ENCODE peak calls at places on chromosomes 5 and 9, in five cellular contexts. One of them, this sample, is unnamed.

GRCh38 chr9:20552874-20553624 is 69.2 kb downstream of the MLLT3 start:
- DNase-seq in fibroblast of the aortic adventitia: peak; percentile 43
- DNase-seq in hippocampal formation: no peak
- DNase-seq in H7: no peak
- DNase-seq in neural crest cell: no peak
- DNase-seq in this sample: no peak

GRCh38 chr5:154385236-154385512 is 60.6 kb upstream of the SAP30L start:
- DNase-seq in fibroblast of the aortic adventitia: no peak
- DNase-seq in hippocampal formation: no peak
- DNase-seq in H7: no peak
- DNase-seq in neural crest cell: no peak
- DNase-seq in this sample: no peak

GRCh38 chr5:150105898-150106615 is 19.7 kb upstream of the CSF1R start:
- DNase-seq in fibroblast of the aortic adventitia: no peak
- DNase-seq in hippocampal formation: no peak
- DNase-seq in H7: peak; percentile 7
- DNase-seq in neural crest cell: no peak
- DNase-seq in this sample: no peak

GRCh38 chr5:15587941-15588340 is 88.0 kb downstream of the FBXL7 start:
- DNase-seq in fibroblast of the aortic adventitia: peak; percentile 73
- DNase-seq in hippocampal formation: no peak
- DNase-seq in H7: no peak
- DNase-seq in neural crest cell: no peak
- DNase-seq in this sample: peak; percentile 8

GRCh38 chr5:670396-671270 is 22.5 kb downstream of the TPPP start:
- DNase-seq in fibroblast of the aortic adventitia: no peak
- DNase-seq in hippocampal formation: no peak
- DNase-seq in H7: peak; percentile 69
- DNase-seq in neural crest cell: no peak
- DNase-seq in this sample: no peak

GRCh38 chr9:116175616-116176015 is 22.0 kb downstream of the PAPPA start:
- DNase-seq in fibroblast of the aortic adventitia: no peak
- DNase-seq in hippocampal formation: no peak
- DNase-seq in H7: no peak
- DNase-seq in neural crest cell: no peak
- DNase-seq in this sample: no peak

GRCh38 chr5:10442581-10442980 is 902 bp downstream of the ROPN1L start:
- DNase-seq in fibroblast of the aortic adventitia: no peak
- DNase-seq in hippocampal formation: no peak
- DNase-seq in H7: peak; percentile 18
- DNase-seq in neural crest cell: no peak
- DNase-seq in this sample: no peak

GRCh38 chr5:17156463-17156862 is 61.0 kb upstream of the BASP1 start:
- DNase-seq in fibroblast of the aortic adventitia: no peak
- DNase-seq in hippocampal formation: no peak
- DNase-seq in H7: no peak
- DNase-seq in neural crest cell: no peak
- DNase-seq in this sample: no peak

GRCh38 chr5:149408252-149409099 is 29.4 kb upstream of the IL17B start:
- DNase-seq in fibroblast of the aortic adventitia: no peak
- DNase-seq in hippocampal formation: no peak
- DNase-seq in H7: no peak
- DNase-seq in neural crest cell: no peak
- DNase-seq in this sample: no peak

GRCh38 chr9:129712595-129713524 is 40.0 kb downstream of the PTGES start:
- DNase-seq in fibroblast of the aortic adventitia: peak; percentile 84
- DNase-seq in hippocampal formation: peak; percentile 52
- DNase-seq in H7: peak; percentile 70
- DNase-seq in neural crest cell: no peak
- DNase-seq in this sample: no peak

GRCh38 chr5:95777441-95777840 is 45.1 kb downstream of the GLRX start:
- DNase-seq in fibroblast of the aortic adventitia: no peak
- DNase-seq in hippocampal formation: no peak
- DNase-seq in H7: no peak
- DNase-seq in neural crest cell: no peak
- DNase-seq in this sample: no peak

GRCh38 chr9:122218885-122219855 is 9.6 kb downstream of the LHX6 start:
- DNase-seq in fibroblast of the aortic adventitia: peak; percentile 22
- DNase-seq in hippocampal formation: no peak
- DNase-seq in H7: peak; percentile 79
- DNase-seq in neural crest cell: no peak
- DNase-seq in this sample: no peak

GRCh38 chr5:79961731-79962579 is 29.1 kb downstream of the MTX3 start:
- DNase-seq in fibroblast of the aortic adventitia: no peak
- DNase-seq in hippocampal formation: no peak
- DNase-seq in H7: no peak
- DNase-seq in neural crest cell: no peak
- DNase-seq in this sample: no peak

GRCh38 chr9:107269681-107270080 is 13.4 kb upstream of the RAD23B start:
- DNase-seq in fibroblast of the aortic adventitia: peak; percentile 61
- DNase-seq in hippocampal formation: no peak
- DNase-seq in H7: no peak
- DNase-seq in neural crest cell: no peak
- DNase-seq in this sample: no peak

GRCh38 chr9:22452415-22453010 is 5.9 kb downstream of the DMRTA1 start:
- DNase-seq in fibroblast of the aortic adventitia: peak; percentile 60
- DNase-seq in hippocampal formation: no peak
- DNase-seq in H7: no peak
- DNase-seq in neural crest cell: peak; percentile 19
- DNase-seq in this sample: no peak

GRCh38 chr5:36494756-36495637 is 111.4 kb upstream of the SLC1A3 start:
- DNase-seq in fibroblast of the aortic adventitia: peak; percentile 64
- DNase-seq in hippocampal formation: peak; percentile 30
- DNase-seq in H7: no peak
- DNase-seq in neural crest cell: no peak
- DNase-seq in this sample: no peak

GRCh38 chr5:173454381-173454763 is 126.2 kb upstream of the STC2 start:
- DNase-seq in fibroblast of the aortic adventitia: peak; percentile 91
- DNase-seq in hippocampal formation: no peak
- DNase-seq in H7: no peak
- DNase-seq in neural crest cell: no peak
- DNase-seq in this sample: no peak

GRCh38 chr9:4742246-4742645 is 1.2 kb upstream of the AK3 start:
- DNase-seq in fibroblast of the aortic adventitia: no peak
- DNase-seq in hippocampal formation: no peak
- DNase-seq in H7: no peak
- DNase-seq in neural crest cell: no peak
- DNase-seq in this sample: no peak

GRCh38 chr5:9056046-9056445 is 489.8 kb downstream of the SEMA5A start:
- DNase-seq in fibroblast of the aortic adventitia: no peak
- DNase-seq in hippocampal formation: no peak
- DNase-seq in H7: no peak
- DNase-seq in neural crest cell: no peak
- DNase-seq in this sample: no peak

GRCh38 chr5:178304016-178304415 is 71.4 kb upstream of the PHYKPL start:
- DNase-seq in fibroblast of the aortic adventitia: no peak
- DNase-seq in hippocampal formation: no peak
- DNase-seq in H7: no peak
- DNase-seq in neural crest cell: no peak
- DNase-seq in this sample: no peak

GRCh38 chr5:175321927-175322532 is 122.0 kb downstream of the DRD1 start:
- DNase-seq in fibroblast of the aortic adventitia: peak; percentile 27
- DNase-seq in hippocampal formation: no peak
- DNase-seq in H7: peak; percentile 70
- DNase-seq in neural crest cell: peak; percentile 58
- DNase-seq in this sample: no peak

GRCh38 chr9:6563036-6563435 is 82.5 kb downstream of the GLDC start:
- DNase-seq in fibroblast of the aortic adventitia: peak; percentile 32
- DNase-seq in hippocampal formation: no peak
- DNase-seq in H7: no peak
- DNase-seq in neural crest cell: no peak
- DNase-seq in this sample: no peak

GRCh38 chr9:12798066-12798770 is 23.4 kb downstream of the LURAP1L start:
- DNase-seq in fibroblast of the aortic adventitia: no peak
- DNase-seq in hippocampal formation: no peak
- DNase-seq in H7: no peak
- DNase-seq in neural crest cell: no peak
- DNase-seq in this sample: no peak

GRCh38 chr5:58016329-58016728 is 443.6 kb downstream of the PLK2 start:
- DNase-seq in fibroblast of the aortic adventitia: peak; percentile 28
- DNase-seq in hippocampal formation: no peak
- DNase-seq in H7: no peak
- DNase-seq in neural crest cell: no peak
- DNase-seq in this sample: no peak

GRCh38 chr5:24714757-24715156 is 70.0 kb upstream of the CDH10 start:
- DNase-seq in fibroblast of the aortic adventitia: no peak
- DNase-seq in hippocampal formation: no peak
- DNase-seq in H7: no peak
- DNase-seq in neural crest cell: no peak
- DNase-seq in this sample: no peak

GRCh38 chr5:143987751-143988560 is 176.0 kb downstream of the HMHB1 start:
- DNase-seq in fibroblast of the aortic adventitia: no peak
- DNase-seq in hippocampal formation: no peak
- DNase-seq in H7: no peak
- DNase-seq in neural crest cell: no peak
- DNase-seq in this sample: no peak

GRCh38 chr9:13224366-13224765 is 55.1 kb downstream of the MPDZ start:
- DNase-seq in fibroblast of the aortic adventitia: no peak
- DNase-seq in hippocampal formation: no peak
- DNase-seq in H7: no peak
- DNase-seq in neural crest cell: no peak
- DNase-seq in this sample: no peak

GRCh38 chr9:33162721-33163311 is 4.3 kb downstream of the B4GALT1 start:
- DNase-seq in fibroblast of the aortic adventitia: peak; percentile 94
- DNase-seq in hippocampal formation: no peak
- DNase-seq in H7: no peak
- DNase-seq in neural crest cell: no peak
- DNase-seq in this sample: peak; percentile 69

GRCh38 chr9:97543568-97543967 is 42.1 kb downstream of the TMOD1 start:
- DNase-seq in fibroblast of the aortic adventitia: no peak
- DNase-seq in hippocampal formation: no peak
- DNase-seq in H7: no peak
- DNase-seq in neural crest cell: no peak
- DNase-seq in this sample: no peak

GRCh38 chr9:88776717-88777497 is 214.4 kb upstream of the S1PR3 start:
- DNase-seq in fibroblast of the aortic adventitia: peak; percentile 87
- DNase-seq in hippocampal formation: no peak
- DNase-seq in H7: no peak
- DNase-seq in neural crest cell: no peak
- DNase-seq in this sample: peak; percentile 73

GRCh38 chr5:136769900-136770684 is 404.7 kb upstream of the TRPC7 start:
- DNase-seq in fibroblast of the aortic adventitia: peak; percentile 77
- DNase-seq in hippocampal formation: peak; percentile 40
- DNase-seq in H7: peak; percentile 78
- DNase-seq in neural crest cell: peak; percentile 80
- DNase-seq in this sample: peak; percentile 51

GRCh38 chr5:43063731-43064171 is 23.6 kb upstream of the ANXA2R start:
- DNase-seq in fibroblast of the aortic adventitia: no peak
- DNase-seq in hippocampal formation: no peak
- DNase-seq in H7: no peak
- DNase-seq in neural crest cell: no peak
- DNase-seq in this sample: no peak

GRCh38 chr9:92762781-92763708 is 1.6 kb downstream of the BICD2 start:
- DNase-seq in fibroblast of the aortic adventitia: no peak
- DNase-seq in hippocampal formation: no peak
- DNase-seq in H7: no peak
- DNase-seq in neural crest cell: no peak
- DNase-seq in this sample: no peak

GRCh38 chr9:93111371-93112115 is 15.5 kb downstream of the CARD19 start:
- DNase-seq in fibroblast of the aortic adventitia: no peak
- DNase-seq in hippocampal formation: no peak
- DNase-seq in H7: peak; percentile 51
- DNase-seq in neural crest cell: no peak
- DNase-seq in this sample: no peak

GRCh38 chr5:143514915-143515314 is 111.4 kb upstream of the NR3C1 start:
- DNase-seq in fibroblast of the aortic adventitia: peak; percentile 92
- DNase-seq in hippocampal formation: no peak
- DNase-seq in H7: no peak
- DNase-seq in neural crest cell: no peak
- DNase-seq in this sample: peak; percentile 83

GRCh38 chr9:91837982-91838731 is 111.9 kb downstream of the ROR2 start:
- DNase-seq in fibroblast of the aortic adventitia: peak; percentile 90
- DNase-seq in hippocampal formation: no peak
- DNase-seq in H7: peak; percentile 46
- DNase-seq in neural crest cell: no peak
- DNase-seq in this sample: no peak

GRCh38 chr5:112159435-112159834 is 259.6 kb downstream of the EPB41L4A start:
- DNase-seq in fibroblast of the aortic adventitia: no peak
- DNase-seq in hippocampal formation: no peak
- DNase-seq in H7: no peak
- DNase-seq in neural crest cell: no peak
- DNase-seq in this sample: no peak